ENCODE peak calls at places on chromosome 19, in five cellular contexts. K, Y, R, V and Z are unnamed samples.

GRCh38 chr19:54248016-54248601 is 5.5 kb upstream of the LILRA6 start:
- DNase-seq in Y (no peak), V (no peak), K (no peak), R (peak), Z (no peak)

GRCh38 chr19:55432355-55432959 is 10.6 kb downstream of the SHISA7 start:
- DNase-seq in K (no peak), V (no peak), R (no peak), Y (no peak), Z (no peak)

GRCh38 chr19:55437410-55437809 is 5.7 kb downstream of the SHISA7 start:
- DNase-seq in K (peak), Y (no peak), R (no peak), V (no peak), Z (peak)

GRCh38 chr19:42407085-42407815 is 17.2 kb upstream of the CNFN start:
- DNase-seq in Y (no peak), R (no peak), V (no peak), K (no peak), Z (no peak)

GRCh38 chr19:32890841-32891240 is 21.3 kb upstream of the SLC7A9 start:
- DNase-seq in K (no peak), V (no peak), R (no peak), Y (no peak), Z (no peak)

GRCh38 chr19:55703790-55704215 is 28.8 kb downstream of the EPN1 start:
- DNase-seq in K (no peak), Y (no peak), V (no peak), R (peak), Z (peak)

GRCh38 chr19:37990362-37990761 is 83.4 kb downstream of the SIPA1L3 start:
- DNase-seq in Y (no peak), K (no peak), R (no peak), V (no peak), Z (no peak)

GRCh38 chr19:54462713-54463530 is 656 bp downstream of the LENG9 start:
- DNase-seq in R (peak), K (peak), V (peak), Y (peak), Z (peak)

GRCh38 chr19:50794074-50794777 is 4.0 kb downstream of the ACP4 start:
- DNase-seq in Y (no peak), V (no peak), R (no peak), K (no peak), Z (no peak)

GRCh38 chr19:33947565-33947964 is 150.9 kb downstream of the KCTD15 start:
- DNase-seq in R (no peak), K (no peak), Y (peak), V (peak), Z (no peak)

GRCh38 chr19:48487944-48488343 is 18.8 kb downstream of the CYTH2 start:
- DNase-seq in K (peak), Y (no peak), V (no peak), R (no peak), Z (peak)

GRCh38 chr19:4455742-4456565 is 1.6 kb downstream of the UBXN6 start:
- DNase-seq in R (peak), K (peak), Y (no peak), V (no peak), Z (peak)

GRCh38 chr19:52336117-52336811 is at the start of gene ZNF610:
- DNase-seq in Y (peak), K (peak), V (peak), R (peak), Z (peak)

GRCh38 chr19:38719761-38720558 is 24.3 kb downstream of the CAPN12 start:
- DNase-seq in V (no peak), R (no peak), K (no peak), Y (no peak), Z (no peak)

GRCh38 chr19:6947745-6948144 is 60.4 kb downstream of the ADGRE1 start:
- DNase-seq in R (no peak), Y (no peak), K (peak), V (no peak), Z (no peak)

GRCh38 chr19:38647966-38648788 is 728 bp downstream of the ACTN4 start:
- DNase-seq in R (no peak), Y (no peak), K (peak), V (no peak), Z (peak)

DNA sequence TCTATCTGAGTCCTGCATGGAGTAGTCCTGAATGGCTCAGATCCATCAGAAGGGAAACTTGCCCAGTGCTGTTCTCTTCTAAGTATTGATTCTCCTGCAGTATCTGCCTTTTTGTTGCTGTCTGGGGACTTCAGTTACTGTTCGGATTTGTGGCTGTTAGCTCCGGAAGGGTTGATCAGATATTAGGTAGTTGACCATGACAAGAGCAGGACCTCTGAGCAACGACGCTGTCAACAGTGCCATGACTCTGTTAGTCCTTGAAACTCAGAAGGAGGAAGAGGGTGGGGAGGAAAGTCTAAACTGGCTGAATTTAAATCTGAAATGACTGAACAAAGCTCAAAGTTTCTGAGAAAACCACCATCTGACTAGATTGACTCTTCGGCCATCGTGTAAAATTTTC is 42.2 kb downstream of the CCNE1 start:
- DNase-seq in Y (peak), K (no peak), R (no peak), V (no peak), Z (no peak)
- H3K4me3 ChIP-seq in Y (no peak), K (no peak), R (no peak), V (no peak), Z (no peak)

GRCh38 chr19:18429717-18430416 is 8.1 kb downstream of the ISYNA1 start:
- DNase-seq in V (no peak), R (no peak), Y (no peak), K (peak), Z (peak)
- H3K4me3 ChIP-seq in V (peak), R (peak), Y (peak), K (no peak), Z (no peak)

GRCh38 chr19:2353895-2354592 is 6.0 kb upstream of the TMPRSS9 start:
- DNase-seq in V (no peak), Y (no peak), R (no peak), K (no peak), Z (peak)
- H3K4me3 ChIP-seq in V (no peak), Y (no peak), R (no peak), K (no peak), Z (no peak)

GRCh38 chr19:12350890-12351197 is 14.6 kb downstream of the ZNF442 start:
- DNase-seq in K (no peak), R (no peak), V (no peak), Y (no peak), Z (no peak)
- H3K4me3 ChIP-seq in K (peak), R (no peak), V (no peak), Y (no peak), Z (no peak)

GRCh38 chr19:49506575-49507105 is 5.8 kb upstream of the FCGRT start:
- DNase-seq in K (peak), Y (no peak), R (peak), V (peak), Z (no peak)
- H3K4me3 ChIP-seq in K (no peak), Y (no peak), R (no peak), V (no peak), Z (no peak)

DNA sequence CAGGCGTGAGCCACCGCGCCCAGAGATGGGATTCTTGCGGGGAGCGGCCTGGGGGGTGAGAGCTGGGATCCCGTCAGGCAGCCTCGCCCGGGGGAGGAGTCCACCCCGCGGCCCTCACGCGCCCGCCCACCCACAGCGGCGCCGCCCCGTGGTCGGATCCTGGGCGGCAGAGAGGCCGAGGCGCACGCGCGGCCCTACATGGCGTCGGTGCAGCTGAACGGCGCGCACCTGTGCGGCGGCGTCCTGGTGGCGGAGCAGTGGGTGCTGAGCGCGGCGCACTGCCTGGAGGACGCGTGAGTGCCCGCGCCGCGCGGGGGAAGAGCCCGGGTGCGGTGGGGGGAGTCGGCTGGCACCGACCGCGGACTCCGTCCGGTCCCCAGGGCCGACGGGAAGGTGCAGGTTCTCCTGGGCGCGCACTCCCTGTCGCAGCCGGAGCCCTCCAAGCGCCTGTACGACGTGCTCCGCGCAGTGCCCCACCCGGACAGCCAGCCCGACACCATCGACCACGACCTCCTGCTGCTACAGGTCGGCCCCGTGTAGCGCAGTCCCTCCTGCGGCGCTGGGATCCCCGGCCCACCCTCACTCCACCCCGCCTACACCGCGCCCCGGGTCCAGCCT is 1.1 kb downstream of the CFD start:
- DNase-seq in K (peak), V (peak), Y (no peak), R (peak), Z (peak)
- H3K4me3 ChIP-seq in K (peak), V (peak), Y (peak), R (peak), Z (peak)

GRCh38 chr19:35024095-35024494 is 6.2 kb upstream of the SCN1B start:
- DNase-seq in Y (no peak), V (no peak), R (no peak), K (no peak), Z (no peak)

GRCh38 chr19:35027009-35027408 is 3.3 kb upstream of the SCN1B start:
- DNase-seq in Y (no peak), R (no peak), K (no peak), V (no peak), Z (no peak)

GRCh38 chr19:35027851-35028599 is 2.2 kb upstream of the SCN1B start:
- DNase-seq in K (no peak), R (no peak), Y (no peak), V (no peak), Z (peak)

GRCh38 chr19:35025969-35026368 is 4.3 kb upstream of the SCN1B start:
- DNase-seq in K (no peak), R (no peak), V (no peak), Y (no peak), Z (peak)

GRCh38 chr19:35026418-35026817 is 3.9 kb upstream of the SCN1B start:
- DNase-seq in Y (no peak), R (no peak), K (no peak), V (no peak), Z (no peak)
- H3K4me3 ChIP-seq in Y (no peak), R (no peak), K (no peak), V (no peak), Z (no peak)

GRCh38 chr19:19055701-19056100 is 8.1 kb upstream of the SLC25A42 start:
- DNase-seq in K (no peak), V (no peak), R (no peak), Y (no peak), Z (no peak)

GRCh38 chr19:19053508-19054314 is 10.1 kb upstream of the SLC25A42 start:
- DNase-seq in V (peak), R (no peak), Y (no peak), K (peak), Z (peak)

GRCh38 chr19:19056636-19057275 is 7.0 kb upstream of the SLC25A42 start:
- DNase-seq in R (no peak), V (no peak), Y (no peak), K (no peak), Z (no peak)

GRCh38 chr19:19054939-19055440 is 8.8 kb upstream of the SLC25A42 start:
- DNase-seq in Y (no peak), R (no peak), K (no peak), V (no peak), Z (no peak)

GRCh38 chr19:19054315-19054938 is 9.4 kb upstream of the SLC25A42 start:
- DNase-seq in V (no peak), K (no peak), Y (no peak), R (no peak), Z (peak)
- H3K4me3 ChIP-seq in V (no peak), K (no peak), Y (no peak), R (no peak), Z (no peak)